ENCODE peak calls at places on chromosomes 7 and 10, in ten cellular contexts. W is heart right ventricle; A is anterior cingulate cortex; I is M059J; D is activated naive CD4-positive, alpha-beta T cell treated with anti-CD3 and anti-CD28 coated beads, Interleukin-2, amount 10 ng/mL, durations not matched to agents 7 days and 5 days; V is suprapubic skin; B is ELR; C is HTR-8/SVneo; P is activated CD4-positive, alpha-beta T cell treated with anti-CD3 and anti-CD28 coated beads, Interleukin-2, amount 10 ng/mL, durations not matched to agents 7 days and 5 days; L is EL. Q is an unnamed sample.

GRCh38 chr7:93036149-93036640 is 81.6 kb downstream of the SAMD9 start:
- DNase-seq in W (no peak), A (no peak), I (no peak), D (no peak), V (no peak), B (no peak), C (no peak), P (no peak), L (no peak), Q (no peak)

GRCh38 chr7:74684921-74685320 is 27.4 kb downstream of the GTF2I start:
- DNase-seq in W (no peak), A (no peak), I (no peak), D (no peak), V (no peak), B (no peak), C (no peak), P (no peak), L (no peak), Q (no peak)

GRCh38 chr10:11154809-11155208 is 137.1 kb downstream of the CELF2 start:
- DNase-seq in W (no peak), A (no peak), I (no peak), D (no peak), V (no peak), B (no peak), C (no peak), P (no peak), L (peak; percentile 16), Q (no peak)

GRCh38 chr7:54072710-54073109 is 469.5 kb upstream of the VSTM2A start:
- DNase-seq in W (no peak), A (no peak), I (no peak), D (no peak), V (no peak), B (no peak), C (no peak), P (no peak), L (no peak), Q (no peak)

GRCh38 chr7:446289-446935 is 73.2 kb downstream of the PDGFA start:
- DNase-seq in W (no peak), A (no peak), I (no peak), D (no peak), V (no peak), B (no peak), C (no peak), P (no peak), L (no peak), Q (no peak)

GRCh38 chr7:24834150-24834798 is 77.0 kb upstream of the GSDME start:
- DNase-seq in W (peak; percentile 14), A (no peak), I (no peak), D (no peak), V (no peak), B (no peak), C (no peak), P (no peak), L (no peak), Q (no peak)

GRCh38 chr7:27199820-27200760 is at the start of gene HOXA13:
- DNase-seq in W (no peak), A (no peak), I (peak; percentile 75), D (no peak), V (peak; percentile 69), B (peak; percentile 89), C (peak; percentile 72), P (no peak), L (peak; percentile 90), Q (peak; percentile 48)

GRCh38 chr7:99997545-99998137 is 17.8 kb upstream of the ZKSCAN1 start:
- DNase-seq in W (peak; percentile 71), A (peak; percentile 21), I (no peak), D (peak; percentile 81), V (peak; percentile 75), B (no peak), C (no peak), P (peak; percentile 77), L (no peak), Q (no peak)

GRCh38 chr10:23656735-23657134 is 217.9 kb downstream of the OTUD1 start:
- DNase-seq in W (no peak), A (no peak), I (no peak), D (no peak), V (no peak), B (peak; percentile 19), C (no peak), P (no peak), L (no peak), Q (no peak)

GRCh38 chr7:141113131-141113530 is 39.3 kb downstream of the TMEM178B start:
- DNase-seq in W (no peak), A (no peak), I (no peak), D (no peak), V (no peak), B (no peak), C (no peak), P (no peak), L (no peak), Q (no peak)

GRCh38 chr7:2444476-2444875 is 31.7 kb downstream of the GRIFIN start:
- DNase-seq in W (no peak), A (no peak), I (peak; percentile 32), D (no peak), V (no peak), B (peak; percentile 41), C (no peak), P (no peak), L (peak; percentile 54), Q (no peak)

GRCh38 chr10:73850863-73851461 is 23.4 kb downstream of the CAMK2G start:
- DNase-seq in W (no peak), A (no peak), I (no peak), D (no peak), V (peak; percentile 78), B (no peak), C (no peak), P (no peak), L (peak; percentile 16), Q (no peak)